ENCODE peak calls at places on chromosomes 11 and 22, in four cellular contexts. One of them, this sample, is unnamed.

GRCh38 chr22:32546480-32546879 is 71.9 kb downstream of the FBXO7 start:
- DNase-seq in HepG2: no peak
- DNase-seq in GM12878: no peak
- DNase-seq in K562: no peak
- DNase-seq in this sample: no peak

GRCh38 chr11:115244758-115245157 is 259.5 kb downstream of the CADM1 start:
- DNase-seq in HepG2: no peak
- DNase-seq in GM12878: no peak
- DNase-seq in K562: no peak
- DNase-seq in this sample: no peak

GRCh38 chr22:32920032-32920628 is 118.6 kb downstream of the TIMP3 start:
- DNase-seq in HepG2: no peak
- DNase-seq in GM12878: no peak
- DNase-seq in K562: no peak
- DNase-seq in this sample: no peak

GRCh38 chr11:9461760-9462134 is 935 bp downstream of the ZNF143 start:
- DNase-seq in HepG2: peak; percentile 12
- DNase-seq in K562: no peak
- DNase-seq in GM12878: no peak
- DNase-seq in this sample: peak; percentile 33

GRCh38 chr11:10666976-10667892 is 26.3 kb downstream of the IRAG1 start:
- DNase-seq in K562: no peak
- DNase-seq in GM12878: no peak
- DNase-seq in HepG2: no peak
- DNase-seq in this sample: no peak

GRCh38 chr11:34632105-34632780 is 11.3 kb downstream of the EHF start:
- DNase-seq in HepG2: no peak
- DNase-seq in GM12878: no peak
- DNase-seq in K562: no peak
- DNase-seq in this sample: peak; percentile 41

GRCh38 chr11:5476184-5476819 is 12.2 kb upstream of the OR52D1 start:
- DNase-seq in GM12878: no peak
- DNase-seq in K562: peak; percentile 69
- DNase-seq in HepG2: peak; percentile 36
- DNase-seq in this sample: peak; percentile 65

GRCh38 chr22:20530368-20531153 is 23.2 kb downstream of the MED15 start:
- DNase-seq in K562: no peak
- DNase-seq in HepG2: no peak
- DNase-seq in GM12878: no peak
- DNase-seq in this sample: peak; percentile 66

GRCh38 chr11:126997196-126997595 is 3.4 kb downstream of the KIRREL3 start:
- DNase-seq in HepG2: no peak
- DNase-seq in GM12878: no peak
- DNase-seq in K562: no peak
- DNase-seq in this sample: no peak

GRCh38 chr11:44774736-44775135 is 48.0 kb downstream of the TSPAN18 start:
- DNase-seq in HepG2: no peak
- DNase-seq in K562: no peak
- DNase-seq in GM12878: no peak
- DNase-seq in this sample: no peak

GRCh38 chr22:42069801-42070516 is 653 bp downstream of the NAGA start:
- DNase-seq in K562: no peak
- DNase-seq in HepG2: no peak
- DNase-seq in GM12878: no peak
- DNase-seq in this sample: no peak

GRCh38 chr11:87299041-87299481 is 261.3 kb downstream of the TMEM135 start:
- DNase-seq in HepG2: no peak
- DNase-seq in K562: no peak
- DNase-seq in GM12878: no peak
- DNase-seq in this sample: no peak

GRCh38 chr11:45094958-45095690 is 51.3 kb upstream of the PRDM11 start:
- DNase-seq in HepG2: no peak
- DNase-seq in K562: no peak
- DNase-seq in GM12878: no peak
- DNase-seq in this sample: no peak

GRCh38 chr22:47847281-47847890 is 1084.9 kb downstream of the TBC1D22A start:
- DNase-seq in K562: no peak
- DNase-seq in GM12878: no peak
- DNase-seq in HepG2: no peak
- DNase-seq in this sample: no peak

GRCh38 chr11:10725114-10725906 is 25.7 kb upstream of the CTR9 start:
- DNase-seq in K562: no peak
- DNase-seq in GM12878: no peak
- DNase-seq in HepG2: no peak
- DNase-seq in this sample: no peak

GRCh38 chr11:134802598-134802997 is 390.6 kb upstream of the B3GAT1 start:
- DNase-seq in K562: no peak
- DNase-seq in GM12878: no peak
- DNase-seq in HepG2: no peak
- DNase-seq in this sample: no peak

GRCh38 chr22:48806227-48806781 is 1021.4 kb downstream of the BRD1 start:
- DNase-seq in HepG2: no peak
- DNase-seq in GM12878: no peak
- DNase-seq in K562: no peak
- DNase-seq in this sample: no peak

DNA sequence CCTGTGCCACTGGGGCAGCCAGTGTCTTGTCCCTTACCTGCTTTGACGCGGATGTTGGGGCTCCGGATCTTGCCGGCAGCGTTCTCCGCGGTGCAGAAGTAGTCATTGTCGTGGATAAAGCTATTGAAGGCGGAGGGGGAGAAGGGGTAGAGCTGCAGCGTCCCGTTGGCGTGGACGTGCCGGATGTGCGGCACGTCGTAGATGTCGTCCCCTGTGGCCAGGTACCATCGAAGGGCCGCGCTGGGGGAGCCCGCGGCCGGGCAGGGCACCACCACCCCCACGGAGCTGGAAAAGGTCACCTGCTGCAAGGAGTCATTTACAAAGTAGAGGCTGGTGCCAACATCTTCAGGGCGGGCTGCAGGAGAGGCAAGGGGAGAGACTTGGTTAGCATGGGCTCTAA is 16.6 kb downstream of the DSCAML1 start:
- DNase-seq in GM12878: no peak
- DNase-seq in HepG2: no peak
- DNase-seq in K562: no peak
- DNase-seq in this sample: no peak
- TF ChIP-seq CHD4 in GM12878: no peak
- TF ChIP-seq CHD4 in HepG2: no peak
- TF ChIP-seq CHD4 in K562: no peak
- TF ChIP-seq CHD4 in this sample: no peak

GRCh38 chr11:59552844-59553243 is 41.5 kb downstream of the OR4D9 start:
- DNase-seq in GM12878: no peak
- DNase-seq in K562: peak; percentile 4
- DNase-seq in HepG2: no peak
- DNase-seq in this sample: no peak
- TF ChIP-seq CHD4 in GM12878: no peak
- TF ChIP-seq CHD4 in K562: no peak
- TF ChIP-seq CHD4 in HepG2: no peak
- TF ChIP-seq CHD4 in this sample: no peak

DNA sequence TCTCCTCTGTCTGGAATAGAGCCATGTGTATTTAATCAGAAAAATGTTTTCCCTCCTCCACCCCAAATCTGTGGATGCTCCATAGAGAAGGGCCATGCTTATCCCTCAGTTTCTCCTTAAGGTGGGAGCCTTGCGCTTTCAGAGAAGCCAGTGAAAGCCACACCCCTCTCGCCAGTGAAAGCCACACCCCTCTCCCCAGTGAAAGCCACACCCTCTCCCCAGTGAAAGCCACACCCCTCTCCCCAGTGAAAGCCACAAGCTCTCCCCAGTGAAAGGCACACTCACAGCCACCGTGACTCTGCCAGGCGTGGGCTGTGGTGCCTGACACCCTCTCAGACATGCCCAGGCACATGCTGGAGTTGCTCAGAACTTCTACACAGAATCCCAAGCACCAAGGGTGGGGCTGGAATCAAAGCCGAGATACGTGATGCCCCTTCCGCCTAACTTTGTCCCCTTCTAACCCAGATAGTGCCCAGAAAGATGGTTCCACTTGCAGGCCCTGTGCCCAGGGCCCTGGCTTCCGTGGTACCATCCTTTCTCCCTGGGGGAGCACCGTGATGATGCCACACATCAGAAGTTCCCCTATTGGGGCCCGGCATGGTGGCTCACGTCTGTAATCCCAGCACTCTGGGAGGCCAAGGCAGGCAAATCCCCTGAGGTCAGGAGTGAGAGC is 16.5 kb upstream of the PRR5 start:
- DNase-seq in GM12878: peak; percentile 71
- DNase-seq in K562: peak; percentile 66
- DNase-seq in HepG2: no peak
- DNase-seq in this sample: peak; percentile 43
- TF ChIP-seq CHD4 in GM12878: no peak
- TF ChIP-seq CHD4 in K562: no peak
- TF ChIP-seq CHD4 in HepG2: no peak
- TF ChIP-seq CHD4 in this sample: no peak

GRCh38 chr22:36136988-36137387 is 23.6 kb downstream of the APOL3 start:
- DNase-seq in HepG2: no peak
- DNase-seq in K562: no peak
- DNase-seq in GM12878: no peak
- DNase-seq in this sample: no peak
- TF ChIP-seq CHD4 in HepG2: no peak
- TF ChIP-seq CHD4 in K562: no peak
- TF ChIP-seq CHD4 in GM12878: no peak
- TF ChIP-seq CHD4 in this sample: no peak

GRCh38 chr22:46224771-46225290 is 25.3 kb downstream of the CDPF1 start:
- DNase-seq in GM12878: no peak
- DNase-seq in HepG2: no peak
- DNase-seq in K562: no peak
- DNase-seq in this sample: no peak

GRCh38 chr22:46224044-46224746 is 25.9 kb downstream of the CDPF1 start:
- DNase-seq in K562: peak; percentile 16
- DNase-seq in GM12878: no peak
- DNase-seq in HepG2: no peak
- DNase-seq in this sample: no peak

GRCh38 chr22:46219650-46220049 is 30.4 kb downstream of the CDPF1 start:
- DNase-seq in HepG2: no peak
- DNase-seq in K562: no peak
- DNase-seq in GM12878: peak; percentile 7
- DNase-seq in this sample: no peak

GRCh38 chr22:46225631-46226030 is 24.5 kb downstream of the CDPF1 start:
- DNase-seq in GM12878: no peak
- DNase-seq in K562: no peak
- DNase-seq in HepG2: no peak
- DNase-seq in this sample: no peak

GRCh38 chr22:46220921-46221320 is 29.2 kb downstream of the CDPF1 start:
- DNase-seq in K562: no peak
- DNase-seq in HepG2: no peak
- DNase-seq in GM12878: peak; percentile 3
- DNase-seq in this sample: no peak
- TF ChIP-seq CHD4 in K562: no peak
- TF ChIP-seq CHD4 in HepG2: no peak
- TF ChIP-seq CHD4 in GM12878: no peak
- TF ChIP-seq CHD4 in this sample: no peak

DNA sequence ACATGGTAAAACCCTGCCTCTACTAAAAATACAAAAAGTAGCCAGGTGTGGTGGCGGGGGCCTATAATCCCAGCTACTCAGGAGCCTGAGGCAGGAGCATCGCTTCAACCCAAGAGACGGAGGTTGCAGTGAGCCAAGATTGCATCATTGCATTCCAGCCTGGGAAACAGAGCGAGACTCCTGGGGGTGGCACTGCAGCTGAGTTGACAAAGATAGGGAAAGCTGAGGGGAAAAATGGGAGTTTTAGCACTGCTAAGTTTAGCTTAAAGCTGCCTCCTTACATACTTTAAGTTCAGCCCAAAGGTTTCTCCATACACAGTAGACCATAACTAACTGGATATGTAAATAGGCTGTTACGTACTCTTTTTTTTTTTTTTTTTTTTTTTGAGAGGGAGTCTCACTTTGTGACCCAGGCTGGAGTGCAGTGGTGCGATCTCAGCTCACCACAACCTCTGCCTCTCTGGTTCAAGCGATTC is 9.0 kb upstream of the USP28 start:
- DNase-seq in GM12878: no peak
- DNase-seq in K562: no peak
- DNase-seq in HepG2: peak; percentile 45
- DNase-seq in this sample: no peak
- TF ChIP-seq CHD4 in GM12878: no peak
- TF ChIP-seq CHD4 in K562: no peak
- TF ChIP-seq CHD4 in HepG2: no peak
- TF ChIP-seq CHD4 in this sample: no peak

GRCh38 chr11:128599729-128600128 is 12.4 kb upstream of the ETS1 start:
- DNase-seq in GM12878: no peak
- DNase-seq in HepG2: no peak
- DNase-seq in K562: no peak
- DNase-seq in this sample: no peak
- TF ChIP-seq CHD4 in GM12878: no peak
- TF ChIP-seq CHD4 in HepG2: no peak
- TF ChIP-seq CHD4 in K562: no peak
- TF ChIP-seq CHD4 in this sample: no peak

DNA sequence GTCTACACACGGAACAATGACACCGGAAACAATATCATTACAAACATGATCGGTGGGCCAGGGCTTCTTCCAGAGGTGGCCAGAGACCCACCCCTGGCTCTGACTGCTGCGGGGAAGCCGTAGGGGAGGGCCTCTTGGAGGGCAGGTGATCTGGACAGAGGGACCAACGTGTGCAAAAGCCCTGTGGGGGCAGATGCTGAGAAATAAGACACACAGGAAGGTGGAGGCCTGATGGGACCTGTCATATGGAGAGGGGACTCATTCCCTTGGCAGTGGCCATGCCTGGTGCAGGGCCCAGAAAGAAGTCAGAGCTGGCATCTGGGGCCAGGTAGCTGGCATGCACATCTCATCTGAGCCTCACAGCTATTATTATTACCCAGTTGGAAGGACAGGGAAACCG is 1.1 kb downstream of the ALDH3B2 start:
- DNase-seq in HepG2: no peak
- DNase-seq in GM12878: no peak
- DNase-seq in K562: no peak
- DNase-seq in this sample: no peak
- TF ChIP-seq CHD4 in HepG2: no peak
- TF ChIP-seq CHD4 in GM12878: no peak
- TF ChIP-seq CHD4 in K562: no peak
- TF ChIP-seq CHD4 in this sample: no peak

GRCh38 chr11:64876835-64877341 is 1.5 kb downstream of the EHD1 start:
- DNase-seq in HepG2: peak; percentile 39
- DNase-seq in K562: no peak
- DNase-seq in GM12878: no peak
- DNase-seq in this sample: no peak
- TF ChIP-seq CHD4 in HepG2: no peak
- TF ChIP-seq CHD4 in K562: no peak
- TF ChIP-seq CHD4 in GM12878: no peak
- TF ChIP-seq CHD4 in this sample: no peak

GRCh38 chr22:29477919-29478318 is 2.1 kb upstream of the NEFH start:
- DNase-seq in GM12878: no peak
- DNase-seq in HepG2: no peak
- DNase-seq in K562: no peak
- DNase-seq in this sample: peak; percentile 32
- TF ChIP-seq CHD4 in GM12878: no peak
- TF ChIP-seq CHD4 in HepG2: no peak
- TF ChIP-seq CHD4 in K562: no peak
- TF ChIP-seq CHD4 in this sample: no peak